ENCODE peak calls at places on chromosomes 5 and 9, in seven cellular contexts. S is suprapubic skin, B is ovary, G is tibial nerve, Z is A549, N is stomach, E is SK-N-SH. M is an unnamed sample.

GRCh38 chr5:89480406-89481007 is 597.5 kb upstream of the MEF2C start:
- DNase-seq in S (no peak), B (no peak), G (no peak), Z (no peak), N (no peak), E (no peak), M (no peak)

GRCh38 chr9:114263853-114264510 is 58.9 kb upstream of the ORM1 start:
- DNase-seq in S (no peak), B (peak; percentile 35), G (no peak), Z (no peak), N (no peak), E (no peak), M (peak; percentile 48)

GRCh38 chr5:96652769-96653455 is 9.3 kb upstream of the CAST start:
- DNase-seq in S (no peak), B (no peak), G (no peak), Z (no peak), N (no peak), E (peak; percentile 42), M (no peak)

GRCh38 chr5:135349441-135349840 is 49.6 kb downstream of the MACROH2A1 start:
- DNase-seq in S (no peak), B (no peak), G (no peak), Z (no peak), N (no peak), E (no peak), M (no peak)

GRCh38 chr9:100472725-100473261 is at the start of gene TMEFF1:
- DNase-seq in S (no peak), B (peak; percentile 24), G (no peak), Z (peak; percentile 17), N (peak; percentile 30), E (peak; percentile 97), M (peak; percentile 89)

GRCh38 chr5:160075073-160075472 is 44.2 kb downstream of the PWWP2A start:
- DNase-seq in S (no peak), B (no peak), G (no peak), Z (no peak), N (no peak), E (no peak), M (no peak)

GRCh38 chr9:690517-691111 is 150.9 kb upstream of the DMRT1 start:
- DNase-seq in S (no peak), B (no peak), G (no peak), Z (no peak), N (no peak), E (no peak), M (no peak)

GRCh38 chr5:60810036-60810435 is 34.0 kb downstream of the ELOVL7 start:
- DNase-seq in S (no peak), B (no peak), G (no peak), Z (no peak), N (no peak), E (no peak), M (no peak)

GRCh38 chr5:2696156-2696807 is 55.2 kb downstream of the IRX2 start:
- DNase-seq in S (no peak), B (no peak), G (no peak), Z (no peak), N (no peak), E (no peak), M (no peak)

GRCh38 chr5:16675747-16676255 is 59.0 kb upstream of the RETREG1 start:
- DNase-seq in S (no peak), B (no peak), G (no peak), Z (no peak), N (no peak), E (no peak), M (no peak)

GRCh38 chr5:43772601-43773031 is 169.6 kb downstream of the NNT start:
- DNase-seq in S (no peak), B (no peak), G (no peak), Z (peak; percentile 19), N (no peak), E (no peak), M (no peak)

GRCh38 chr5:96816430-96816939 is 8.7 kb upstream of the ERAP1 start:
- DNase-seq in S (no peak), B (no peak), G (no peak), Z (no peak), N (no peak), E (no peak), M (no peak)

GRCh38 chr5:61969347-61969746 is 336.7 kb upstream of the KIF2A start:
- DNase-seq in S (no peak), B (no peak), G (no peak), Z (no peak), N (no peak), E (no peak), M (no peak)

GRCh38 chr5:109378095-109378494 is 31.7 kb downstream of the PJA2 start:
- DNase-seq in S (no peak), B (no peak), G (no peak), Z (no peak), N (no peak), E (no peak), M (no peak)

GRCh38 chr5:96657068-96657467 is 5.1 kb upstream of the CAST start:
- DNase-seq in S (no peak), B (no peak), G (peak; percentile 16), Z (peak; percentile 70), N (no peak), E (no peak), M (peak; percentile 52)

GRCh38 chr5:342501-343460 is 21.3 kb downstream of the AHRR start:
- DNase-seq in S (no peak), B (no peak), G (no peak), Z (no peak), N (no peak), E (no peak), M (no peak)

GRCh38 chr9:134326754-134327526 is 685 bp downstream of the RXRA start:
- DNase-seq in S (no peak), B (no peak), G (no peak), Z (peak; percentile 28), N (no peak), E (peak; percentile 84), M (peak; percentile 62)

GRCh38 chr5:95842955-95843544 is 20.5 kb upstream of the GLRX start:
- DNase-seq in S (no peak), B (no peak), G (peak; percentile 63), Z (peak; percentile 38), N (peak; percentile 84), E (no peak), M (peak; percentile 46)

GRCh38 chr5:79062431-79062830 is 7.0 kb downstream of the DMGDH start:
- DNase-seq in S (no peak), B (no peak), G (no peak), Z (no peak), N (no peak), E (no peak), M (no peak)

GRCh38 chr5:172807766-172808311 is 26.2 kb upstream of the ERGIC1 start:
- DNase-seq in S (no peak), B (no peak), G (no peak), Z (peak; percentile 53), N (no peak), E (no peak), M (no peak)

GRCh38 chr5:1661311-1661710 is 137.6 kb upstream of the LPCAT1 start:
- DNase-seq in S (no peak), B (no peak), G (no peak), Z (no peak), N (no peak), E (no peak), M (no peak)

GRCh38 chr5:51678335-51678734 is 295.1 kb downstream of the ISL1 start:
- DNase-seq in S (no peak), B (no peak), G (no peak), Z (no peak), N (no peak), E (peak; percentile 38), M (no peak)

GRCh38 chr5:99061299-99061698 is 132.5 kb upstream of the CHD1 start:
- DNase-seq in S (no peak), B (no peak), G (no peak), Z (no peak), N (no peak), E (no peak), M (no peak)

GRCh38 chr5:60535198-60535597 is 164.8 kb downstream of the DEPDC1B start:
- DNase-seq in S (no peak), B (no peak), G (no peak), Z (no peak), N (no peak), E (no peak), M (no peak)

GRCh38 chr9:94490465-94490864 is 64.4 kb upstream of the PCAT7 start:
- DNase-seq in S (no peak), B (no peak), G (no peak), Z (no peak), N (no peak), E (no peak), M (no peak)

GRCh38 chr5:5293029-5293428 is 129.4 kb upstream of the ICE1 start:
- DNase-seq in S (no peak), B (no peak), G (no peak), Z (peak; percentile 18), N (no peak), E (no peak), M (no peak)

GRCh38 chr5:132500244-132500930 is 9.8 kb upstream of the IRF1 start:
- DNase-seq in S (no peak), B (peak; percentile 15), G (no peak), Z (no peak), N (peak; percentile 23), E (no peak), M (no peak)

GRCh38 chr5:127525181-127525580 is 7.7 kb downstream of the PRRC1 start:
- DNase-seq in S (no peak), B (no peak), G (no peak), Z (no peak), N (no peak), E (no peak), M (no peak)
- TF ChIP-seq EP300 in S (no peak), B (no peak), G (no peak), Z (no peak), N (no peak), E (no peak), M (no peak)

DNA sequence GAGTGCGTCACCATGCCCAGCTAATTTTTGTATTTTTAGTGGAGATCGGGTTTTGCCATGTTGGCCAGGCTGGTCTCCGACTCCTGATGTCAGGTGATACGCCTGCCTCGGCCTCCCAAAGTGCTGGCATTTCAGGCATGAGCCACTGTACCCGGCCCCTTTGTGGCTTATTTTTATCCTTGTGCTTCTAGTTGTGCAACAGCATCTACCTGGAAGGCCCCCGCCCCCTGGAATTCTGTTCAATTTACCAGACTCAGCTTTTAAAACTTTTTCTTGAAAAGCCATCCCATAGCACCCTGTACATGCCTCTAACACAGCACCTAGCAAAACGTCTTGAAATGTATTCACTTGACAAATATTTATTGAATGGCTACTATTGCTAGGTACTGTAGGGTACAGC is 9.7 kb upstream of the GPBP1 start:
- DNase-seq in S (no peak), B (no peak), G (no peak), Z (no peak), N (no peak), E (no peak), M (no peak)
- TF ChIP-seq EP300 in S (no peak), B (no peak), G (no peak), Z (no peak), N (no peak), E (no peak), M (no peak)

DNA sequence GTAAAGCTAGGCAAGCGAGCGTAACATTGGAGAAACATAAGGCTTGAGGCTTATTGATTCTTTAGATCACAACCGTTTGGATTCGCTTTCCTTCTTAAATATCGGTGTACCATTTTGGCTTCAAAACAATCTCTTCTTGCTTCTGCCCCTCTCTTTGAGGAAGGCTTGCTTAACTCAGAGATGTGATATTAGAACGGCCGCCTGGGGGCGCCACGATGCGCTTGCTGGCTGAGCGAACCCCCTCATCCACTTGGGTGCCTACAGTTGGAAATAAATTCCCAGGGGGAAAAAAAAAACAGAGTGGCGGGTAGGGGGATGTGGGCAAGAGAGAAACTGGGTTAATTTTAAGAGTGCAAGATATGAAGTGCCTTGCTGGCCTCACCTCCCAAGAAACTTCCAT is 116.0 kb downstream of the DPYSL3 start:
- DNase-seq in S (no peak), B (no peak), G (no peak), Z (no peak), N (no peak), E (no peak), M (peak; percentile 6)
- TF ChIP-seq EP300 in S (no peak), B (no peak), G (no peak), Z (no peak), N (no peak), E (no peak), M (no peak)

GRCh38 chr5:150129813-150130492 is 25.7 kb downstream of the PDGFRB start:
- DNase-seq in S (peak; percentile 88), B (peak; percentile 88), G (peak; percentile 85), Z (peak; percentile 71), N (peak; percentile 78), E (peak; percentile 92), M (peak; percentile 91)
- TF ChIP-seq EP300 in S (no peak), B (no peak), G (peak; percentile 66), Z (no peak), N (no peak), E (no peak), M (no peak)